ENCODE peak calls at places on chromosome 7, in six cellular contexts. X, W, R, B, C and M are unnamed samples.

GRCh38 chr7:50404392-50404791 is 45.8 kb downstream of the FIGNL1 start:
- DNase-seq in W (no peak), X (no peak), B (no peak), C (no peak), R (no peak), M (peak)

GRCh38 chr7:23419160-23419559 is 51.1 kb downstream of the IGF2BP3 start:
- DNase-seq in R (no peak), B (no peak), X (no peak), C (no peak), W (no peak), M (no peak)

GRCh38 chr7:134589491-134589941 is 40.6 kb downstream of the AKR1B15 start:
- DNase-seq in W (no peak), R (peak), C (no peak), B (peak), X (no peak), M (no peak)

GRCh38 chr7:75711634-75712494 is 26.9 kb downstream of the HIP1 start:
- DNase-seq in R (peak), B (no peak), C (no peak), X (peak), W (peak), M (peak)

GRCh38 chr7:156167987-156168386 is 355.7 kb upstream of the SHH start:
- DNase-seq in R (no peak), B (no peak), W (no peak), C (no peak), X (no peak), M (no peak)

GRCh38 chr7:87548123-87548919 is 52.4 kb downstream of the ABCB1 start:
- DNase-seq in R (no peak), C (no peak), X (no peak), W (no peak), B (no peak), M (no peak)

GRCh38 chr7:128032605-128033235 is 1.5 kb upstream of the LRRC4 start:
- DNase-seq in C (no peak), R (no peak), X (peak), B (no peak), W (no peak), M (peak)

GRCh38 chr7:44155191-44156185 is 14.4 kb upstream of the MYL7 start:
- DNase-seq in C (no peak), X (no peak), W (no peak), R (no peak), B (no peak), M (no peak)

GRCh38 chr7:115340828-115341227 is 418.9 kb downstream of the MDFIC start:
- DNase-seq in X (no peak), W (no peak), R (peak), B (peak), C (no peak), M (peak)

GRCh38 chr7:27134392-27134791 is 3.8 kb upstream of the HOXA4 start:
- DNase-seq in W (no peak), X (no peak), B (peak), R (peak), C (no peak), M (no peak)

GRCh38 chr7:74505426-74506328 is 52.0 kb downstream of the GTF2IRD1 start:
- DNase-seq in B (no peak), X (no peak), W (no peak), C (no peak), R (no peak), M (peak)

GRCh38 chr7:45020915-45021314 is 20.9 kb downstream of the CCM2 start:
- DNase-seq in C (no peak), W (no peak), B (no peak), X (no peak), R (no peak), M (no peak)

GRCh38 chr7:138388673-138389491 is 71.2 kb upstream of the TRIM24 start:
- DNase-seq in X (no peak), B (peak), C (no peak), W (no peak), R (peak), M (no peak)